ENCODE peak calls at places on chromosomes 1 and 21, in six cellular contexts. X is A549, L is upper lobe of left lung, I is HepG2, D is GM12878, Z is K562. M is an unnamed sample.

GRCh38 chr1:32761253-32761877 is 55.8 kb downstream of the YARS1 start:
- ATAC-seq in X (peak; percentile 31), L (peak; percentile 7), I (no peak), D (peak; percentile 75), Z (peak; percentile 28), M (peak; percentile 43)

GRCh38 chr1:51790385-51790784 is 88.1 kb downstream of the NRDC start:
- ATAC-seq in X (no peak), L (no peak), I (no peak), D (no peak), Z (peak; percentile 10), M (no peak)

GRCh38 chr1:34684246-34684645 is 70.6 kb upstream of the GJB5 start:
- ATAC-seq in X (no peak), L (no peak), I (no peak), D (no peak), Z (no peak), M (no peak)

GRCh38 chr1:33234588-33234990 is 21.7 kb upstream of the ZNF362 start:
- ATAC-seq in X (no peak), L (no peak), I (peak; percentile 91), D (no peak), Z (no peak), M (no peak)

GRCh38 chr1:3504823-3505155 is 50.3 kb downstream of the ARHGEF16 start:
- ATAC-seq in X (no peak), L (no peak), I (no peak), D (no peak), Z (no peak), M (no peak)

GRCh38 chr1:58841455-58841854 is 57.6 kb upstream of the JUN start:
- ATAC-seq in X (peak; percentile 87), L (no peak), I (peak; percentile 87), D (peak; percentile 58), Z (peak; percentile 96), M (no peak)

GRCh38 chr21:45226540-45227326 is 61.0 kb downstream of the POFUT2 start:
- ATAC-seq in X (no peak), L (no peak), I (no peak), D (no peak), Z (no peak), M (no peak)

GRCh38 chr1:214634267-214634666 is 31.3 kb downstream of the CENPF start:
- ATAC-seq in X (no peak), L (no peak), I (no peak), D (no peak), Z (no peak), M (no peak)

GRCh38 chr1:229597877-229598276 is 28.0 kb downstream of the TAF5L start:
- ATAC-seq in X (no peak), L (no peak), I (no peak), D (no peak), Z (no peak), M (no peak)

GRCh38 chr1:235018720-235019444 is 109.8 kb downstream of the TOMM20 start:
- ATAC-seq in X (no peak), L (no peak), I (no peak), D (no peak), Z (no peak), M (no peak)

GRCh38 chr1:157856538-157856937 is 14.9 kb upstream of the CD5L start:
- ATAC-seq in X (no peak), L (no peak), I (no peak), D (peak; percentile 30), Z (no peak), M (no peak)

GRCh38 chr1:12013317-12013588 is 6.0 kb upstream of the MIIP start:
- ATAC-seq in X (no peak), L (no peak), I (no peak), D (no peak), Z (no peak), M (no peak)

GRCh38 chr1:236686815-236687160 is 489 bp downstream of the ACTN2 start:
- ATAC-seq in X (no peak), L (no peak), I (no peak), D (no peak), Z (peak; percentile 11), M (peak; percentile 24)

GRCh38 chr21:39788383-39788782 is 43.4 kb downstream of the IGSF5 start:
- ATAC-seq in X (peak; percentile 99), L (peak; percentile 97), I (peak; percentile 100), D (no peak), Z (peak; percentile 99), M (peak; percentile 99)

GRCh38 chr1:233453433-233454200 is 126.1 kb downstream of the MAP3K21 start:
- ATAC-seq in X (no peak), L (no peak), I (no peak), D (no peak), Z (no peak), M (no peak)

GRCh38 chr1:63299387-63299786 is 23.0 kb upstream of the FOXD3 start:
- ATAC-seq in X (no peak), L (no peak), I (no peak), D (no peak), Z (no peak), M (no peak)

GRCh38 chr1:175206687-175207086 is 14.1 kb upstream of the KIAA0040 start:
- ATAC-seq in X (no peak), L (no peak), I (no peak), D (no peak), Z (no peak), M (no peak)

GRCh38 chr1:100404816-100405215 is 52.5 kb downstream of the CDC14A start:
- ATAC-seq in X (no peak), L (no peak), I (no peak), D (no peak), Z (no peak), M (no peak)

GRCh38 chr1:199121047-199121446 is 482.2 kb downstream of the PTPRC start:
- ATAC-seq in X (no peak), L (no peak), I (no peak), D (peak; percentile 21), Z (no peak), M (no peak)
- H3K4me3 ChIP-seq in X (no peak overlapping the region), L (no peak overlapping the region), I (no peak overlapping the region), D (no peak overlapping the region), Z (no peak overlapping the region), M (no peak overlapping the region)

DNA sequence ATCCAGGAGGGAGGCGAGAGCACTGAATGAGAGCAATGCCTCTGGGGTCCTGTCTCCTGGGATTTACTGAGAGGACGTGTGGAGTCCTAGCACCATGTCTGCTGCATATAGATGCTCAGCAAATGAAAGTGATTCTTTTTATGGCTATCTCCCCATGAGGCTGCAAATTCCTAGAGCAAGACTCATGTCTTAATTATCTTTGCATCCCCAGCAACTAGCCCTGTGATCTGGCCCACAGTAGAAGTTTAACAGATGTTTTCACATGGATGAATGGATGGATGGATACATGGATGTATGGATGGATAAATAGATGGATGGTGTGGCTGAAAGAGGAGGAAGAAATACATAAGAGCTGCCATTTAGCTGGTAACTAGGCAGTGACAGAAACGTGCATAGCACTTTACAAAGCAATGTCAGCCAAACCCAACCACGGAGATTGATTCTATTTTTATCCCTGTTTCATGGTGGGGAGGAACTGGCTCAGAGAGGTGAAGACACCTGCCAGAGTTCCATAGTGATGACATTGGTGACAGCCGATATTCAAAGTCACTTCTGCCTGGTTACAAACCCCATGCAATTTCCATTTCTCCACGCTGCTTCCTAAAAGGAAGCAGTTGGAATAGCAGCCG is 32.7 kb upstream of the ZBTB40 start:
- ATAC-seq in X (no peak), L (no peak), I (no peak), D (peak; percentile 34), Z (no peak), M (no peak)
- TF ChIP-seq EP300 in X (no peak), L (no peak), I (no peak), D (no peak), Z (no peak), M (no peak)

GRCh38 chr1:113871597-113872113 is at the start of gene PTPN22:
- ATAC-seq in X (no peak), L (peak; percentile 91), I (no peak), D (peak; percentile 87), Z (peak; percentile 81), M (peak; percentile 75)
- H3K4me3 ChIP-seq in X (no peak within 1 kb of the TSS), L (peak within 1 kb of the TSS; percentile 39), I (no peak within 1 kb of the TSS), D (peak within 1 kb of the TSS; percentile 89), Z (no peak within 1 kb of the TSS), M (no peak within 1 kb of the TSS)

GRCh38 chr1:111921948-111922347 is 67.5 kb downstream of the KCND3 start:
- ATAC-seq in X (no peak), L (no peak), I (no peak), D (no peak), Z (no peak), M (no peak)

GRCh38 chr1:111923766-111924165 is 65.7 kb downstream of the KCND3 start:
- ATAC-seq in X (no peak), L (no peak), I (no peak), D (no peak), Z (no peak), M (no peak)

GRCh38 chr1:111924786-111925185 is 64.7 kb downstream of the KCND3 start:
- ATAC-seq in X (no peak), L (no peak), I (no peak), D (no peak), Z (no peak), M (no peak)

GRCh38 chr1:111920221-111921024 is 69.0 kb downstream of the KCND3 start:
- ATAC-seq in X (peak; percentile 49), L (peak; percentile 64), I (no peak), D (no peak), Z (peak; percentile 68), M (peak; percentile 81)
- TF ChIP-seq EP300 in X (no peak), L (no peak), I (no peak), D (no peak), Z (no peak), M (no peak)

DNA sequence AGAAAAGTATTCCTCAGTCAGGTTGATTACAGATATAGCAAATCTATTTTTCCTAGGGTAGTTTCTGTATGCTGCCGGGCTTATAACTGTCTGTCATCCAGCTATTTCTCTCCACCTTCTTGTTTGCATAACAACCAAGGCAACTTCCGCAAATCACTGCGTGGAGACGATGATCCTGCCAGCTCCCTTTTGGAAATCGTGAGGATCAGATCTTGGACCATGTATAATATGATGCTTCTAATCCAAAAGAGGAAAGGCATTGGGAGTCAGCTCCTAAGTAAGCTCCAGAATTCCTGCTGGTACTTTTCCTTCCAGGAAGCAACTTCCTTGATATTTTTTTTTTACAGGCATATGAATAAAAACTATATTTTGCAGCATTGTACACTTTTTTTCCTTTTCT is 445 bp upstream of the RGS4 start:
- ATAC-seq in X (no peak), L (no peak), I (no peak), D (no peak), Z (no peak), M (no peak)
- H3K4me3 ChIP-seq in X (no peak overlapping the region), L (peak overlapping the region; percentile 18), I (no peak overlapping the region), D (no peak overlapping the region), Z (no peak overlapping the region), M (peak overlapping the region; percentile 75)

GRCh38 chr1:201791775-201792166 is 37.2 kb upstream of the IPO9 start:
- ATAC-seq in X (no peak), L (peak; percentile 4), I (no peak), D (no peak), Z (no peak), M (peak; percentile 43)

GRCh38 chr1:201793306-201793925 is 35.5 kb upstream of the IPO9 start:
- ATAC-seq in X (peak; percentile 59), L (no peak), I (peak; percentile 60), D (peak; percentile 49), Z (peak; percentile 40), M (no peak)

GRCh38 chr1:201791051-201791774 is 37.7 kb upstream of the IPO9 start:
- ATAC-seq in X (no peak), L (no peak), I (no peak), D (no peak), Z (no peak), M (no peak)

GRCh38 chr1:201792534-201793305 is 36.2 kb upstream of the IPO9 start:
- ATAC-seq in X (peak; percentile 97), L (peak; percentile 86), I (peak; percentile 95), D (peak; percentile 94), Z (peak; percentile 98), M (peak; percentile 75)

GRCh38 chr1:201795066-201795465 is 33.9 kb upstream of the IPO9 start:
- ATAC-seq in X (no peak), L (no peak), I (no peak), D (no peak), Z (peak; percentile 40), M (no peak)
- TF ChIP-seq EP300 in X (no peak), L (no peak), I (no peak), D (no peak), Z (no peak), M (no peak)

M was measured in gastroesophageal sphincter.